ENCODE peak calls at places on chromosomes 16 and 17, in four cellular contexts. F is astrocyte, I is lung, A is cardiac muscle cell. N is an unnamed sample. For H3K4me1, the result is how much of the 10 kb centered on the place peaks cover.

GRCh38 chr17:50367401-50367800 is 5.6 kb downstream of the MRPL27 start:
- DNase-seq in F (no peak), I (no peak), A (no peak), N (no peak)

GRCh38 chr16:70432800-70433455 is 6.0 kb downstream of the ST3GAL2 start:
- DNase-seq in F (no peak), I (no peak), A (peak), N (no peak)

GRCh38 chr16:86243571-86244154 is 266.7 kb upstream of the FOXF1 start:
- DNase-seq in F (no peak), I (no peak), A (no peak), N (no peak)

GRCh38 chr16:75000481-75001081 is 1.8 kb downstream of the ZNRF1 start:
- DNase-seq in F (peak), I (no peak), A (peak), N (no peak)

GRCh38 chr17:65071861-65072260 is 15.3 kb upstream of the GNA13 start:
- DNase-seq in F (peak), I (no peak), A (no peak), N (no peak)

GRCh38 chr17:58822148-58823050 is 66.7 kb downstream of the PPM1E start:
- DNase-seq in F (no peak), I (no peak), A (no peak), N (no peak)

GRCh38 chr17:50865060-50865867 is 890 bp downstream of the TOB1 start:
- DNase-seq in F (peak), I (peak), A (peak), N (peak)

GRCh38 chr16:47084198-47084597 is 59.5 kb downstream of the NETO2 start:
- DNase-seq in F (no peak), I (no peak), A (no peak), N (no peak)

GRCh38 chr17:15261063-15261817 is 3.9 kb downstream of the PMP22 start:
- DNase-seq in F (peak), I (no peak), A (peak), N (peak)

GRCh38 chr17:34458266-34458665 is 95.2 kb upstream of the CCL1 start:
- DNase-seq in F (no peak), I (no peak), A (no peak), N (no peak)

GRCh38 chr16:89922477-89922883 is 662 bp upstream of the TUBB3 start:
- DNase-seq in F (peak), I (peak), A (peak), N (peak)

GRCh38 chr17:50613596-50613995 is 21.1 kb upstream of the ABCC3 start:
- DNase-seq in F (no peak), I (no peak), A (no peak), N (no peak)

GRCh38 chr16:71943887-71944286 is 48.6 kb downstream of the IST1 start:
- DNase-seq in F (no peak), I (no peak), A (peak), N (no peak)

GRCh38 chr17:34987232-34987631 is 6.9 kb downstream of the LIG3 start:
- DNase-seq in F (no peak), I (no peak), A (no peak), N (no peak)

GRCh38 chr16:8720080-8720966 is 45.9 kb downstream of the ABAT start:
- DNase-seq in F (no peak), I (no peak), A (peak), N (peak)

GRCh38 chr17:1529863-1530262 is 13.5 kb upstream of the INPP5K start:
- DNase-seq in F (no peak), I (no peak), A (no peak), N (no peak)

GRCh38 chr17:54408741-54409140 is 491.9 kb upstream of the TOM1L1 start:
- DNase-seq in F (no peak), I (no peak), A (no peak), N (no peak)

GRCh38 chr17:81394831-81395599 is at the start of gene BAHCC1:
- DNase-seq in F (peak), I (peak), A (peak), N (peak)

GRCh38 chr17:81392909-81393654 is 2.2 kb upstream of the BAHCC1 start:
- DNase-seq in F (no peak), I (no peak), A (no peak), N (no peak)

GRCh38 chr17:81391964-81392908 is 3.0 kb upstream of the BAHCC1 start:
- DNase-seq in F (peak), I (no peak), A (peak), N (no peak)

GRCh38 chr17:81394377-81394747 is 895 bp upstream of the BAHCC1 start:
- DNase-seq in F (no peak), I (no peak), A (no peak), N (no peak)

DNA sequence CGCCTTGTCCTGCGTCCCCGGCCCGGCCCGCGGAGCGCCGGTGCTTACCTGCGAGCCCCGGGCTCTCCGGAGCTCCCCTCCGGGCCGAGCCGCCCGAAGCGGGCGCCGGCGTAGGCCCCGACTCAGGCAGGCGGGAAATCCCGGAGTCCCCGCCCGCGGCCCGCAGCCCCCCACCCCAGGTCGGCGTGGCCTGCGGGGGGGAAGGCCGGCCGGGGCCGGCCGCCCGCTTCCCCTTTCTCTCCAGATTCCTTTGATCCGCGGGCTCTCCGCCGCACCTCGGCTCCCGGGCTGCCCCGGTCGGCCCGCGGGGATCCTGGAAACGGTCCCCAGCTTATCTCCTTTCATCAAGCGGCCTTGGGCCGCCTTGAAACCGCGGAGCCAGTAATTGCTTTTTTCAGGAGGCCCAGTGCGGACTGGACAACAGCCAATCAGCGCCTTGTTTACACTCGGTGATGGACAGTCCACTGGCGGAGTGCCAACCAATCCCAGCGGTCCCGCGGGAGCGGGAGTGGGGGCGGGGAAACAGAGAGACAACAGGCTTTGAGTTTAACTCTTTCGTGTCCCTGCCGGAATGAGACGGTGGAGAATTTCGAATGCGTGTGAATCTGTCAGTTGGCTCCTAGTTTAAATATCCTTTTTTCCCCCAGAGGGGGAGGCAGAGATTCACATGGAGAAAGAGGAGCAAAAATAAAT is 1.4 kb upstream of the BAHCC1 start:
- DNase-seq in F (peak), I (peak), A (peak), N (peak)
- TF ChIP-seq CTCF in F (peak), I (no peak), A (peak), N (no peak)

GRCh38 chr17:28947639-28948038 is 3.7 kb downstream of the PHF12 start:
- DNase-seq in F (no peak), I (no peak), A (no peak), N (no peak)
- H3K4me3 ChIP-seq in F (peak), I (no peak), A (no peak), N (no peak)

DNA sequence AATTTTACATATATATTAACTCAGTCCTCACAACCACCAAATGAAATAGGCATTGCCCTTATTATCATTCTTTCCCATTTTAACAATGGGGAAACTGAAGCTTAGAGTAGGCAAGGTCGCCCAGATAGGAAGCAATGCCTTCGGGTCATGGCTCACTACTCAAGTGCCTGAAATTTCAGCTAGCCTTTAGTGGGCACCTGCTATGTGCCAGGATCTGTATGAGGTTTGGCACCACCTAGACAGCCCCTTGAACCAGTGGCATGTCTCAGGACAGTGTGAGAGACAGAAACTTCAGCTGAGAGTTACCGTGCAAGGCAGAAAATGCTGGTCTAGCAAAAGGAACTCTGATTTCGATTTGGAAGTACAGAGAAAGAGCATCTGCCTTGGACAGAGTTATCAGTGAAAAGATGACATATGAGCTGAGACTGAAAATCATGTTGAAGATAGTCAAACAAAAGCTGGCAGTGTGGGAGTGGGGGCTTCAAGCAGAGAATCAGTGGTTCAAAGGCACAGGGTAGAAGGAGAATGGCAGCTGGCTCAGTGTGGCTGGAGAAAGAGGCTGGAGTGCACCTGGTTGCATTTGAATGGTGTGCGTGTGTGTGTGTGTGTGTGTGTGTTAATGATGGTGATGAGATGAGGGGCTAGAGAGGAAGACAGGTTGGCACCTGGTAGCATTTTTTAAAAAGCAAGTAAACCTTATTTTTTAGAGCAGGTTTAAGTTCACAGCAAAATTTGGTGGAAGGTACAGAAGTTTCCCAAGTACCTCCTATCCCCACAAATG is 29.1 kb downstream of the CDH13 start:
- DNase-seq in F (no peak), I (no peak), A (no peak), N (no peak)
- H3K4me1 ChIP-seq in F (under half), I (under half), A (under half), N (under half)

GRCh38 chr17:81545160-81545949 is 6.8 kb downstream of the FAAP100 start:
- DNase-seq in F (no peak), I (no peak), A (no peak), N (no peak)
- TF ChIP-seq CTCF in F (no peak), I (no peak), A (no peak), N (no peak)

DNA sequence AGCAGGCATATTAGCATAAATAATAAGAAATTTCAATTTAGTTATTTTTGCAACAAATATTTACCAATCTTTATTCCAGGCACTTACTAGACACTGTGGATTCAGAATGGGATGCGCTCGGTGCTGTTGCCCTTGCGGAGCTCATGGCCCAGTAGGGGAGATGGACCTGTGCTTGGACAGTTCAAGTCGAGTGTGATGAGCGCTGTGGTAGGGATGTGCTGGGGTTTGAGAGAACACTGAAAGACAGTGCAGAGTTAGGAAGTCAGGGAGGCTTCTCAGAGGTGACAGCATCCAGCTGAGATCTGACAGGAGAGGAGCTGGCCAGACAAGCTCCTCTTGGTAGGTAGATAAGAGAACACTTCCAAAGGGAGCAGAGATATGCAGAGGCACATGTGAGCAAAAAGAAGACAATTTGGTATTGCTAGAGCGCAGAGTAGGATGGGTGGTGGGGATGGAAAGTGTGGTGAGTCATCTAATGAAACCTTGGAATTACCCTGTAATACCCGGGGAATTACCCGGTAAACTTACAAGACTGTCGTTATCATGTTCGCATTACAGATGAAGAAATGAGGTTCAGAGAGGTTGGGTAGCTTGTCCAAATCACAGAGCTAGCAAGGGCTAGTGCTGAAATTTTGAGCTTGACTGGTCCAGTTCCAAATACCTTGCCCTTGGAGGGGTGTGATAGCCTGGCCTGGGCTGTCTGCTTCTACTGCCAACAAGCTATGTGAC is 298.1 kb upstream of the N4BP1 start:
- DNase-seq in F (no peak), I (no peak), A (no peak), N (no peak)
- H3K4me3 ChIP-seq in F (no peak), I (no peak), A (no peak), N (no peak)

GRCh38 chr16:4615389-4616046 is 830 bp upstream of the UBALD1 start:
- DNase-seq in F (no peak), I (no peak), A (no peak), N (no peak)

GRCh38 chr16:4614571-4615388 is at the start of gene UBALD1:
- DNase-seq in F (peak), I (peak), A (peak), N (peak)

GRCh38 chr16:4616047-4616811 is 1.5 kb upstream of the UBALD1 start:
- DNase-seq in F (peak), I (peak), A (peak), N (peak)

GRCh38 chr16:4618645-4619418 is 4.1 kb upstream of the UBALD1 start:
- DNase-seq in F (no peak), I (no peak), A (no peak), N (no peak)

GRCh38 chr16:4617880-4618279 is 3.2 kb upstream of the UBALD1 start:
- DNase-seq in F (no peak), I (no peak), A (no peak), N (no peak)
- H3K4me1 ChIP-seq in F (under half), I (under half), A (under half), N (under half)

GRCh38 chr17:42618442-42619150 is 9.1 kb downstream of the TUBG1 start:
- DNase-seq in F (no peak), I (peak), A (peak), N (peak)
- TF ChIP-seq CTCF in F (no peak), I (no peak), A (peak), N (peak)

GRCh38 chr16:84561291-84561690 is 56.6 kb downstream of the COTL1 start:
- DNase-seq in F (no peak), I (no peak), A (no peak), N (no peak)

GRCh38 chr16:84563316-84563715 is 54.6 kb downstream of the COTL1 start:
- DNase-seq in F (no peak), I (no peak), A (no peak), N (no peak)

GRCh38 chr16:84560269-84560668 is 55.8 kb upstream of the MEAK7 start:
- DNase-seq in F (no peak), I (no peak), A (no peak), N (no peak)

GRCh38 chr16:84563776-84564420 is 54.0 kb downstream of the COTL1 start:
- DNase-seq in F (no peak), I (no peak), A (no peak), N (no peak)

DNA sequence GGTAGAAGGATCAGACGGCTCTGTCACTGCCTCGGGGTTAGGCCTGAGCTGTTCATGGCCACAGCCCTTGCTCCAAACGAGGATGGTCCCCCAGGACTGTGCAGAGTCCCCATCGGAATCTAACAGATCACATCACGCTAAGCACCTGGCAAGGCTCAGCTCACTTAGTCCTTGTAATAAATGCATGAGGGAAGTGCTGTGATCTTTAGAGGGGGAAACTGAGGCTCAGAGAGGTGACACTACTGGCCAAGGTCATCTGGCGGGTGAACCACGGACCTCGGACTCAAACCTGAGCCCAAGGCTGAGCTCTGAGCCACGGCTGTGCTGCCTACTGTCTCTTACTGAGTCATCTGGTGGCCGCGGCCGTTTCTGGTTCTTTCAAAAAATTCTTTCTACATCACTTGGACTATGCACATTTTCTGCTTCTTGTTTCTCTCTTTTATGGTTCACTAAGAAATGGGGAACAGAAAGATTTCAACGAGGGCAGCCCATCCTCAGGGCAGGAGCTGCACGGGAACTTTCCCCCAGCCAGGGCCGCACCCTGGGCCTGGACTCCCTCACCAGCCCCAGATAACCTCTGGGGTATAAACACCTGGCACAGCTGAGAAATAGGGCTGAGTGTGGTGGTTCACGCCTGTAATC is 55.6 kb downstream of the COTL1 start:
- DNase-seq in F (no peak), I (no peak), A (no peak), N (no peak)
- H3K4me3 ChIP-seq in F (no peak), I (no peak), A (no peak), N (no peak)

N was measured in Caco-2.